ENCODE peak calls at places on chromosomes 3 and 15, in seven cellular contexts. W is small intestine; A is fibroblast of lung; B is effector memory CD4-positive, alpha-beta T cell; S is breast epithelium; L is naive thymus-derived CD4-positive, alpha-beta T cell; C is tibial artery. K is an unnamed sample. For H3K4me1, the result is how much of the 10 kb centered on the place peaks cover.

GRCh38 chr3:47443611-47443995 is 32.1 kb downstream of the SCAP start:
- DNase-seq in L (no peak), W (peak), C (no peak), B (no peak), S (peak), A (no peak), K (no peak)

GRCh38 chr3:48130321-48130881 is 57.8 kb downstream of the CDC25A start:
- DNase-seq in W (no peak), B (no peak), C (peak), L (no peak), A (peak), S (peak), K (no peak)

GRCh38 chr15:40906101-40906946 is 12.1 kb downstream of the VPS18 start:
- DNase-seq in C (peak), S (peak), W (peak), A (peak), L (peak), B (peak), K (peak)

GRCh38 chr15:35783203-35783602 is 237.2 kb upstream of the DPH6 start:
- DNase-seq in S (no peak), W (no peak), L (no peak), A (no peak), B (no peak), C (no peak), K (no peak)

GRCh38 chr3:122200681-122201080 is 17.2 kb downstream of the CASR start:
- DNase-seq in C (no peak), S (no peak), W (peak), B (no peak), A (no peak), L (no peak), K (no peak)

GRCh38 chr15:50353251-50353998 is 1.6 kb downstream of the GABPB1 start:
- DNase-seq in L (peak), B (no peak), C (no peak), A (peak), W (peak), S (no peak), K (no peak)

GRCh38 chr3:134772591-134772990 is 22.5 kb upstream of the EPHB1 start:
- DNase-seq in L (no peak), S (no peak), A (no peak), B (no peak), C (no peak), W (no peak), K (no peak)

GRCh38 chr3:11601446-11602241 is 42.1 kb downstream of the VGLL4 start:
- DNase-seq in S (peak), A (peak), B (no peak), C (peak), L (no peak), W (no peak), K (no peak)

GRCh38 chr15:77020348-77021087 is 25.6 kb downstream of the PSTPIP1 start:
- DNase-seq in S (no peak), W (no peak), L (no peak), C (peak), B (no peak), A (no peak), K (no peak)

GRCh38 chr3:87351913-87352312 is 75.5 kb upstream of the POU1F1 start:
- DNase-seq in S (no peak), W (peak), A (no peak), L (no peak), B (no peak), C (no peak), K (no peak)

GRCh38 chr3:45596290-45596791 is 1.8 kb downstream of the LIMD1 start:
- DNase-seq in S (no peak), B (no peak), C (peak), W (no peak), L (no peak), A (no peak), K (no peak)

GRCh38 chr3:46646700-46647099 is 34.4 kb downstream of the FAM240A start:
- DNase-seq in A (peak), L (no peak), S (no peak), B (no peak), C (no peak), W (no peak), K (no peak)

GRCh38 chr15:72991026-72991425 is 61.2 kb upstream of the NEO1 start:
- DNase-seq in W (no peak), L (no peak), A (peak), S (no peak), C (no peak), B (no peak), K (no peak)

GRCh38 chr3:153173758-153174516 is 11.9 kb downstream of the RAP2B start:
- DNase-seq in S (no peak), A (peak), W (no peak), L (no peak), B (no peak), C (no peak), K (no peak)

GRCh38 chr3:61650276-61650675 is 88.9 kb downstream of the PTPRG start:
- DNase-seq in B (no peak), W (no peak), L (no peak), A (peak), C (peak), S (peak), K (no peak)

GRCh38 chr3:39317571-39318169 is 11.8 kb upstream of the CCR8 start:
- DNase-seq in S (no peak), W (peak), B (no peak), L (no peak), A (no peak), C (no peak), K (no peak)

GRCh38 chr3:21392521-21392920 is 358.5 kb downstream of the ZNF385D start:
- DNase-seq in L (no peak), B (no peak), W (no peak), C (no peak), A (peak), S (no peak), K (no peak)

GRCh38 chr15:99480223-99480810 is 85.5 kb upstream of the MEF2A start:
- DNase-seq in L (no peak), B (no peak), C (no peak), A (peak), W (no peak), S (no peak), K (no peak)
- H3K4me1 ChIP-seq in L (under half), B (under half), C (under half), A (under half), W (under half), S (under half), K (under half)

GRCh38 chr3:50155491-50155878 is 361 bp downstream of the SEMA3F start:
- DNase-seq in W (no peak), L (no peak), S (no peak), C (no peak), A (no peak), B (no peak), K (no peak)
- H3K4me3 ChIP-seq in W (peak), L (no peak), S (peak), C (peak), A (peak), B (peak), K (no peak)

DNA sequence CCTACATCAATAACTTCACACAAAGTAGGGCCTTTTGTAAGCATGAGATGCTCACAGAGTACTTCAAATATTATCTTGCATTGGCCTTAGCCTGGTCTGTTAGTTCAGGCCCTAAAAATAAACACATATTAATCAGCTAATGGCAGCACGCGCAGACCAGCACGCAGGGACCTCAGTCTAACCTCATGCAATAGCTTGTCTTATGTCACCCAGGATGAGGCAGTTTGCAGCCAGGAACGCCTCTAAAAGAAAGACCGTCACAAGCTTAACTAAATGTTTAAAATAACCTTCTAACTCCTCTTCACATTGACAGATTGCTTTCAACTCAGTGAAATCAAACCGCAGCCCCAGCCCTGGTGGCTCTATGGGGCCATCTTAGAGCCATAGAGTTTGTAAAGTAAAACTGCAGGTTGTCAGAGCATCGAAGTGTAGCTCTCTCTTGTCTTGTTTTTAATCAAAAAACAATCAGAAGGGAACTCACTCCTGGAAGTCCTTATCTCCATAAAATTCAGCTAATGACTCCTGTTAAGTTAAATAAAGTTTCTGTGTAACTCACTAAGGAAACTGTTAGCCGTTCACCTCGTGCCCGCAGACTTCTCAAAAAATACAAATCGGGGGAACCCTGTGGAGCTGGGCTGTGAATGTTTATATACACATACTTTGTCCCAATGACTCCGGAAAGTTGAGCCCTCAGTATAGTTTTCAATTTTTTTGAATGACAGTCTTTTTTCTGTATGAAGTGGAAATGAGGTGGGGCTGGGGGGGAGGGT is 212.6 kb downstream of the CDIN1 start:
- DNase-seq in B (no peak), S (no peak), C (no peak), W (no peak), A (no peak), L (no peak), K (no peak)
- H3K4me1 ChIP-seq in B (under half), S (under half), C (under half), W (under half), A (under half), L (under half), K (under half)

DNA sequence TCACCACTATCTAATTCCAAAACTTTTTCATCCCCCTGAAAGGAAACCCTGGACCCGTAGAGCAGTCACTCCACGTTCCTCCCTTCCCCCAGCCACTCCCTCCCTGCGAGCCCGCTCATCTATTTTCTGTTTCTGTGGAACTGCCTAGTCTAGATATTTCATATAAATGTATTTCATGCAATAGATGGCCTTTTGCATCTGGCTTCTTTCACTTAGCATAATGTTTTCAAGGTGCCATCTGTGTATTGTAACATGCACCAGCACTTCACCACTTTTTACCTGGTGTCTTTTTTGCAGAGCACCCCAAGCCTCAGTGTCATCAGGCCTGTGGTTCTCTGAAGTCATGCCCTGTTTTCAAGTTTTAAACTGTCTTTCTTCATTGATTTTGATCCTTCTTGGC is 10.7 kb downstream of the CGNL1 start:
- DNase-seq in L (no peak), W (no peak), A (no peak), S (no peak), B (no peak), C (no peak), K (no peak)
- H3K4me3 ChIP-seq in L (no peak), W (no peak), A (no peak), S (no peak), B (no peak), C (no peak), K (no peak)

GRCh38 chr3:37671000-37671483 is 190.6 kb upstream of the CTDSPL start:
- DNase-seq in S (no peak), L (no peak), B (no peak), C (no peak), W (peak), A (no peak), K (no peak)

GRCh38 chr3:37666618-37667017 is 195.1 kb upstream of the CTDSPL start:
- DNase-seq in W (no peak), L (no peak), A (no peak), C (no peak), S (no peak), B (no peak), K (no peak)

GRCh38 chr3:37668831-37669610 is 192.7 kb upstream of the CTDSPL start:
- DNase-seq in W (peak), S (no peak), L (no peak), A (no peak), B (no peak), C (peak), K (no peak)

GRCh38 chr3:37668431-37668830 is 193.2 kb upstream of the CTDSPL start:
- DNase-seq in W (no peak), B (no peak), C (peak), S (no peak), L (no peak), A (peak), K (no peak)

GRCh38 chr3:37667359-37667758 is 194.3 kb upstream of the CTDSPL start:
- DNase-seq in W (no peak), B (no peak), S (no peak), C (no peak), L (no peak), A (no peak), K (no peak)
- H3K4me1 ChIP-seq in W (under half), B (under half), S (under half), C (under half), L (under half), A (under half), K (under half)

DNA sequence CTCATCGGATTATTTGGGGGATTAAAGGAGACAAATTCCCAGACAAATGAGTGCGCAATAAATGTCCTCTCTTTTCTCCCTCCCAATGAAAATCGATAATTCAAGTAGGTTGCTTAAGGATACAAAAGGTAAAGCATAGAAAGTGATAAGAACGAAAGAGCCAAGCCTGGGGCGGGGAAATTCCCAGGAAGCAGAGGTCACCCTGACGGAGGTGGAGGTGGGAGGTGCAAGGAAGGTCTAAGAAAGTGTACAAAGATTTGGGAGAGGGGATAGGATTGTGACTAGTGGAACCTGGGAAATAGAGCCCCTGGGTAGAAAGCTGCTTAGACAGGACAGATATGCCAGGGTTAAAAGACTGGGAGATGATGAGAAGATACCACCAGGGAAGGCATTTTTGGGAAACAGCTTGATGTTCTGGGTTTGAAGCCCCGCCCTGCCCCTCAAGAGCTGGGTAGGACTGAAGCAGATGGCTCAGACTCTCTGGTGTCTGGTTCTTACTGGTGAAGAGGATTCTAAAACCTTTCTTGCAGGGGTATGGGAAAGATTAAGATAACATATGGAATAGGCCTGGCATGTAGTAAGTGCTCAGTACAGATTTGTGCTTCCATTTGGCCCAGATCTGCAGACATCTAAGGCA is 1.1 kb upstream of the KLHL25 start:
- DNase-seq in A (no peak), B (no peak), C (no peak), S (no peak), L (no peak), W (peak), K (no peak)
- H3K4me3 ChIP-seq in A (no peak), B (peak), C (peak), S (no peak), L (peak), W (peak), K (no peak)

DNA sequence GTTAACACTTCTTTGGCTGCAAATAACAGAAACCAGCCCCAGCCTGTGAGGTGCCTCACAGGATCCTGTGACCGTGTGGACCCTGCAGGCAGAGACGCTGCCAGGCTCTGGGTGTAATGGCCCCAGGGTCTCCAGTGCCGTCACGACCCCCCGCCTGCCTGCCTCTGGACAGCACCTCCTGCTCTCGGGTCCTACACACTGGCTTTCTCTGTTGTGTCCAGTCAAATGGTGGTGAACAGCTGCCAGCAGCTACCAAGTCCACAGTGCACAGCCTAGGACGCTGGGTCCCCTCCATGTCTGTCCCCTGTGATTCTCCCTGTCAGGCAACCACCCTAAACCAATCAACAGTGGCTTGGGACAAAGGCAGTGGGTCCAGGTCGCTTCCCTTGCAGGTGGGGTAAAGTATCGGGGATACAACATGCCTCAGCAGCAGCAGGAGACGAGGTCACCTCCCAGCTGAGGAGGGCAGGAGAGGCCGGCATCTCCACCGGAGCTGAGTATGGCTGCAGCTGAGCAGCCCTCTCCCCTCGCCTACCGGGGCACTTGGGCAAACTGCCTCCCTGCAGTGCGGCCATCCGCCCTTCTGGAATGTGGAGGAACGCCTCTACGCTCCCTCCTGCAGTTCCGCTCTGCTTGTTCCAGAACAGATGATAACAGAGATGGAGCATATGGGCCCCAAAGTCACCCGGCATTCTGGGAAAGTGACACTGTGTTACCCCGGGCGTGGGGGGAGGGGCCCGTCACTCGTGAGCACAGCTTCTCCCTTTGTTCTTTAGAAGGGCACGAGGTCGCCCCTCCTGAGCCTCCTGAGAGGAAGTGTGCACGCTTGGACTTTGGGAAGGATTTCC is 21.1 kb upstream of the SKOR1 start:
- DNase-seq in C (no peak), A (no peak), W (no peak), S (no peak), L (no peak), B (no peak), K (no peak)
- H3K4me1 ChIP-seq in C (under half), A (under half), W (under half), S (under half), L (under half), B (under half), K (under half)

GRCh38 chr3:40504636-40505430 is 1.0 kb upstream of the ZNF620 start:
- DNase-seq in L (no peak), C (peak), A (peak), W (peak), B (no peak), S (peak), K (no peak)
- H3K4me3 ChIP-seq in L (no peak), C (peak), A (peak), W (peak), B (no peak), S (no peak), K (no peak)

GRCh38 chr3:49341996-49342395 is 2.1 kb upstream of the USP4 start:
- DNase-seq in S (no peak), W (no peak), B (no peak), C (no peak), A (no peak), L (no peak), K (no peak)
- H3K4me1 ChIP-seq in S (under half), W (under half), B (under half), C (under half), A (under half), L (under half), K (under half)

DNA sequence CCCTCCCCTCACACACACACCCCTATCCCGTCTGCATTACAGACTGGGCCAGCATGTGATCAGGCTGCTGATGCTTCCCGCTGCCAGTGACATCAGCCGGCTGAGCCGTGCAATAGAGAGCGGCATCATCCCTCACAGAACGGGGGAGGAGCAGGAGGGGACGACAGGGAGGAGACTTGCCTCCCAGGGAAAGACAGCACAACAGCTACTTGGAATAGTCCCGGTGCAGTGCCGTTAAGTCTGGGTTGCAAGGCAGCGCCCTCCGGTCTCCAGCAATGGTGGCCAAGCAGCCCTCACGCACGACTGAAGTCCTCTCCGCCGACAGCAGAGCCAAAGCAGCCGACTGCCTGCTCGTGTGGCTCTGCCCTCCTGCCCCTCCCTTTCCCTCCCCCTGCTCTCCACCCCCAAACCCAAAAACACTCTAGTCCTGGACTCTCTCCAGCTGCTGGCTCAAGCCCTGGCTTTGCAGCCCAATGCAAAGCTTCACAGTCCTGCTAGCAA is 31.5 kb upstream of the RPS17 start:
- DNase-seq in B (no peak), S (peak), C (peak), A (peak), L (no peak), W (no peak), K (no peak)
- H3K4me3 ChIP-seq in B (no peak), S (peak), C (peak), A (peak), L (no peak), W (no peak), K (no peak)

K was measured in CD8-positive, alpha-beta T cell.